ENCODE peak calls at places on chromosomes 2 and 18, in seven cellular contexts. H, A, L, Y, Q, V and R are unnamed samples.
A peak's percentile ranks its signal among the peaks of the same experiment; 100 is the strongest.

GRCh38 chr2:32632089-32632488 is 4.2 kb downstream of the TTC27 start:
- DNase-seq in H (no peak), A (no peak), L (no peak), Y (peak; percentile 27), Q (peak; percentile 82), V (no peak), R (no peak)

GRCh38 chr2:32993140-32993539 is 46.4 kb downstream of the LTBP1 start:
- DNase-seq in H (no peak), A (no peak), L (no peak), Y (no peak), Q (no peak), V (no peak), R (no peak)

GRCh38 chr2:156455366-156455975 is 19.3 kb downstream of the GPD2 start:
- DNase-seq in H (no peak), A (no peak), L (no peak), Y (peak; percentile 65), Q (peak; percentile 41), V (no peak), R (no peak)

GRCh38 chr2:238327751-238328150 is 7.4 kb downstream of the TRAF3IP1 start:
- DNase-seq in H (no peak), A (no peak), L (no peak), Y (no peak), Q (no peak), V (no peak), R (no peak)

GRCh38 chr2:83162421-83162820 is 1296.7 kb downstream of the SUCLG1 start:
- DNase-seq in H (no peak), A (no peak), L (no peak), Y (no peak), Q (no peak), V (no peak), R (no peak)

GRCh38 chr2:239827511-239827865 is 197.7 kb downstream of the NDUFA10 start:
- DNase-seq in H (peak; percentile 8), A (no peak), L (peak; percentile 11), Y (no peak), Q (no peak), V (no peak), R (no peak)

GRCh38 chr18:58321986-58322385 is 278.0 kb downstream of the NEDD4L start:
- DNase-seq in H (peak; percentile 66), A (peak; percentile 32), L (no peak), Y (peak; percentile 66), Q (peak; percentile 90), V (peak; percentile 70), R (peak; percentile 77)

GRCh38 chr2:46841621-46842020 is 74.0 kb downstream of the MCFD2 start:
- DNase-seq in H (no peak), A (peak; percentile 66), L (no peak), Y (no peak), Q (no peak), V (no peak), R (peak; percentile 40)

GRCh38 chr2:146143971-146144370 is 1624.1 kb upstream of the ZEB2 start:
- DNase-seq in H (no peak), A (no peak), L (no peak), Y (no peak), Q (peak; percentile 76), V (no peak), R (no peak)

GRCh38 chr2:127084611-127085031 is 22.3 kb downstream of the BIN1 start:
- DNase-seq in H (no peak), A (no peak), L (no peak), Y (no peak), Q (no peak), V (peak; percentile 18), R (no peak)

GRCh38 chr2:227939271-227940027 is 68.0 kb downstream of the DAW1 start:
- DNase-seq in H (no peak), A (peak; percentile 9), L (no peak), Y (peak; percentile 15), Q (peak; percentile 56), V (peak; percentile 45), R (no peak)

GRCh38 chr2:227674485-227674884 is 7.9 kb downstream of the SCYGR5 start:
- DNase-seq in H (no peak), A (no peak), L (no peak), Y (no peak), Q (no peak), V (no peak), R (no peak)

GRCh38 chr2:25877431-25878360 is 591 bp downstream of the ASXL2 start:
- DNase-seq in H (peak; percentile 45), A (peak; percentile 81), L (no peak), Y (peak; percentile 73), Q (peak; percentile 64), V (peak; percentile 57), R (peak; percentile 58)

GRCh38 chr2:195898505-195898904 is 170.1 kb downstream of the DNAH7 start:
- DNase-seq in H (peak; percentile 66), A (peak; percentile 2), L (peak; percentile 28), Y (no peak), Q (peak; percentile 99), V (no peak), R (peak; percentile 79)

GRCh38 chr2:65708129-65708528 is 275.7 kb upstream of the SPRED2 start:
- DNase-seq in H (no peak), A (no peak), L (no peak), Y (no peak), Q (peak; percentile 87), V (no peak), R (no peak)

GRCh38 chr2:149038442-149039212 is at the start of gene LYPD6B:
- DNase-seq in H (no peak), A (no peak), L (no peak), Y (peak; percentile 3), Q (peak; percentile 35), V (peak; percentile 71), R (peak; percentile 71)

GRCh38 chr18:2948038-2948437 is 64.9 kb downstream of the LPIN2 start:
- DNase-seq in H (no peak), A (peak; percentile 53), L (no peak), Y (peak; percentile 15), Q (peak; percentile 39), V (peak; percentile 4), R (no peak)

GRCh38 chr2:67290451-67290991 is 106.6 kb upstream of the ETAA1 start:
- DNase-seq in H (no peak), A (no peak), L (no peak), Y (no peak), Q (peak; percentile 93), V (peak; percentile 72), R (no peak)

GRCh38 chr2:69449906-69450305 is 12.7 kb upstream of the NFU1 start:
- DNase-seq in H (no peak), A (no peak), L (no peak), Y (no peak), Q (peak; percentile 70), V (no peak), R (no peak)

GRCh38 chr2:167490394-167490793 is 602.1 kb downstream of the XIRP2 start:
- DNase-seq in H (no peak), A (no peak), L (no peak), Y (no peak), Q (no peak), V (no peak), R (no peak)

GRCh38 chr2:126664234-126664633 is 8.3 kb downstream of the GYPC start:
- DNase-seq in H (no peak), A (no peak), L (no peak), Y (no peak), Q (no peak), V (no peak), R (no peak)

GRCh38 chr2:61660511-61661388 is 122.6 kb upstream of the XPO1 start:
- DNase-seq in H (peak; percentile 30), A (no peak), L (no peak), Y (no peak), Q (no peak), V (peak; percentile 58), R (peak; percentile 51)

GRCh38 chr2:49943944-49944803 is 789.9 kb upstream of the FSHR start:
- DNase-seq in H (no peak), A (no peak), L (no peak), Y (no peak), Q (no peak), V (no peak), R (no peak)

GRCh38 chr2:222448806-222449205 is 24.5 kb downstream of the SGPP2 start:
- DNase-seq in H (peak; percentile 42), A (peak; percentile 78), L (no peak), Y (no peak), Q (peak; percentile 72), V (no peak), R (peak; percentile 47)

GRCh38 chr2:143128681-143129580 is at the start of gene ARHGAP15:
- DNase-seq in H (peak; percentile 32), A (peak; percentile 98), L (no peak), Y (no peak), Q (no peak), V (no peak), R (peak; percentile 29)

GRCh38 chr2:127187081-127187775 is 32.9 kb downstream of the CYP27C1 start:
- DNase-seq in H (no peak), A (no peak), L (no peak), Y (no peak), Q (no peak), V (no peak), R (no peak)

GRCh38 chr2:235996419-235996818 is 171.8 kb downstream of the GBX2 start:
- DNase-seq in H (no peak), A (no peak), L (no peak), Y (no peak), Q (no peak), V (no peak), R (no peak)

GRCh38 chr2:6429210-6429986 is 436.3 kb downstream of the CMPK2 start:
- DNase-seq in H (no peak), A (no peak), L (no peak), Y (no peak), Q (no peak), V (no peak), R (no peak)

GRCh38 chr2:186183406-186183805 is 302.7 kb upstream of the ZC3H15 start:
- DNase-seq in H (no peak), A (peak; percentile 25), L (no peak), Y (no peak), Q (no peak), V (no peak), R (no peak)

GRCh38 chr2:108912629-108912902 is 76.5 kb downstream of the EDAR start:
- DNase-seq in H (no peak), A (no peak), L (no peak), Y (no peak), Q (no peak), V (no peak), R (no peak)